ENCODE peak calls at places on chromosomes 11 and 22, in ten cellular contexts. C is head of caudate nucleus; T is GM12865; R is brain microvascular endothelial cell; F is ACHN; K is NAMALWA; G is AG04450; S is stimulated activated CD8-positive, alpha-beta memory T cell treated with anti-CD3 and anti-CD28 coated beads, Interleukin-4, amount 100 ng/mL, for 24 hours; M is activated CD4-positive, alpha-beta T cell treated with anti-CD3 and anti-CD28 coated beads for 4 hours; D is astrocyte of the spinal cord. U is an unnamed sample.

GRCh38 chr11:13283636-13284035 is 6.0 kb downstream of the BMAL1 start:
- DNase-seq in G (no peak), K (no peak), M (no peak), S (no peak), R (no peak), T (no peak), D (no peak), F (no peak), C (no peak), U (no peak)

GRCh38 chr11:3223932-3224729 is 5.5 kb upstream of the MRGPRG start:
- DNase-seq in D (no peak), F (no peak), C (peak; percentile 7), S (no peak), M (no peak), G (no peak), R (no peak), T (no peak), K (no peak), U (no peak)

GRCh38 chr11:69137148-69137844 is 18.4 kb upstream of the SMIM38 start:
- DNase-seq in F (no peak), T (no peak), G (no peak), M (no peak), R (no peak), S (no peak), D (no peak), K (no peak), C (no peak), U (no peak)

GRCh38 chr22:22604326-22605073 is 39.9 kb upstream of the GGTLC2 start:
- DNase-seq in F (no peak), G (no peak), K (peak; percentile 9), R (no peak), M (no peak), T (no peak), D (no peak), S (no peak), C (no peak), U (no peak)

GRCh38 chr22:21032843-21033688 is 705 bp upstream of the SLC7A4 start:
- DNase-seq in R (no peak), D (no peak), M (no peak), T (no peak), K (no peak), G (no peak), F (no peak), C (no peak), S (no peak), U (no peak)

GRCh38 chr11:35615911-35616900 is 2.1 kb upstream of the FJX1 start:
- DNase-seq in D (peak; percentile 68), R (peak; percentile 63), G (no peak), T (peak; percentile 56), F (peak; percentile 52), C (peak; percentile 68), S (no peak), K (peak; percentile 48), M (peak; percentile 14), U (peak; percentile 74)

GRCh38 chr11:13776134-13776815 is 107.8 kb downstream of the FAR1 start:
- DNase-seq in S (no peak), D (no peak), C (no peak), G (no peak), R (no peak), T (peak; percentile 7), F (no peak), K (peak; percentile 29), M (peak; percentile 41), U (no peak)

GRCh38 chr11:115921540-115921939 is 417.3 kb upstream of the CADM1 start:
- DNase-seq in C (no peak), T (peak; percentile 91), D (no peak), S (no peak), R (no peak), G (no peak), F (no peak), K (no peak), M (no peak), U (no peak)

GRCh38 chr22:47290706-47291430 is 528.4 kb downstream of the TBC1D22A start:
- DNase-seq in C (no peak), R (no peak), K (no peak), D (no peak), S (no peak), G (no peak), T (no peak), F (no peak), M (no peak), U (no peak)

GRCh38 chr22:48568736-48569330 is 1258.8 kb downstream of the BRD1 start:
- DNase-seq in C (peak; percentile 76), R (no peak), F (no peak), D (no peak), T (no peak), M (no peak), G (no peak), K (no peak), S (no peak), U (no peak)

GRCh38 chr11:116454020-116454645 is 318.7 kb downstream of the BUD13 start:
- DNase-seq in G (no peak), R (peak; percentile 31), S (no peak), F (peak; percentile 48), D (peak; percentile 18), C (peak; percentile 41), M (no peak), K (peak; percentile 55), T (peak; percentile 56), U (peak; percentile 46)

U was measured in COLO829.